ENCODE peak calls at places on chromosomes 3 and 15, in four cellular contexts. A is A549, I is HepG2, C is GM12878. F is an unnamed sample.

GRCh38 chr3:109804697-109805096 is 467.4 kb upstream of the DPPA4 start:
- DNase-seq in A (no peak), I (no peak), C (no peak), F (no peak)

GRCh38 chr15:89034305-89034704 is 54.0 kb upstream of the ABHD2 start:
- DNase-seq in A (peak; percentile 62), I (peak; percentile 12), C (no peak), F (no peak)

GRCh38 chr15:74040115-74040850 is 42.1 kb downstream of the GOLGA6A start:
- DNase-seq in A (peak; percentile 15), I (no peak), C (no peak), F (no peak)

GRCh38 chr3:159158801-159159200 is 356.9 kb downstream of the MFSD1 start:
- DNase-seq in A (no peak), I (no peak), C (no peak), F (no peak)

GRCh38 chr3:183180105-183180763 is 17.7 kb upstream of the LAMP3 start:
- DNase-seq in A (no peak), I (no peak), C (no peak), F (no peak)

GRCh38 chr3:16399473-16399872 is 114.0 kb downstream of the RFTN1 start:
- DNase-seq in A (peak; percentile 19), I (no peak), C (no peak), F (no peak)

GRCh38 chr3:11690863-11691833 is 47.4 kb upstream of the VGLL4 start:
- DNase-seq in A (no peak), I (peak; percentile 4), C (no peak), F (no peak)

GRCh38 chr15:79640206-79640605 is 208.1 kb downstream of the MINAR1 start:
- DNase-seq in A (peak; percentile 91), I (peak; percentile 7), C (no peak), F (no peak)

GRCh38 chr3:192229866-192230265 is 497.5 kb downstream of the FGF12 start:
- DNase-seq in A (no peak), I (no peak), C (no peak), F (no peak)

GRCh38 chr3:44045476-44046275 is 196.0 kb upstream of the TOPAZ1 start:
- DNase-seq in A (no peak), I (no peak), C (peak; percentile 98), F (peak; percentile 22)

GRCh38 chr3:194091141-194091540 is 44.8 kb upstream of the HES1 start:
- DNase-seq in A (peak; percentile 75), I (no peak), C (no peak), F (no peak)

GRCh38 chr15:63918317-63918672 is 84.5 kb upstream of the HERC1 start:
- DNase-seq in A (no peak), I (no peak), C (no peak), F (no peak)

GRCh38 chr3:37967252-37967881 is 23.2 kb upstream of the VILL start:
- DNase-seq in A (peak; percentile 74), I (peak; percentile 56), C (no peak), F (peak; percentile 78)

GRCh38 chr3:134432236-134432635 is 53.5 kb downstream of the ANAPC13 start:
- DNase-seq in A (no peak), I (no peak), C (no peak), F (no peak)

GRCh38 chr3:11185564-11186317 is 31.4 kb downstream of the HRH1 start:
- DNase-seq in A (peak; percentile 83), I (no peak), C (no peak), F (no peak)

DNA sequence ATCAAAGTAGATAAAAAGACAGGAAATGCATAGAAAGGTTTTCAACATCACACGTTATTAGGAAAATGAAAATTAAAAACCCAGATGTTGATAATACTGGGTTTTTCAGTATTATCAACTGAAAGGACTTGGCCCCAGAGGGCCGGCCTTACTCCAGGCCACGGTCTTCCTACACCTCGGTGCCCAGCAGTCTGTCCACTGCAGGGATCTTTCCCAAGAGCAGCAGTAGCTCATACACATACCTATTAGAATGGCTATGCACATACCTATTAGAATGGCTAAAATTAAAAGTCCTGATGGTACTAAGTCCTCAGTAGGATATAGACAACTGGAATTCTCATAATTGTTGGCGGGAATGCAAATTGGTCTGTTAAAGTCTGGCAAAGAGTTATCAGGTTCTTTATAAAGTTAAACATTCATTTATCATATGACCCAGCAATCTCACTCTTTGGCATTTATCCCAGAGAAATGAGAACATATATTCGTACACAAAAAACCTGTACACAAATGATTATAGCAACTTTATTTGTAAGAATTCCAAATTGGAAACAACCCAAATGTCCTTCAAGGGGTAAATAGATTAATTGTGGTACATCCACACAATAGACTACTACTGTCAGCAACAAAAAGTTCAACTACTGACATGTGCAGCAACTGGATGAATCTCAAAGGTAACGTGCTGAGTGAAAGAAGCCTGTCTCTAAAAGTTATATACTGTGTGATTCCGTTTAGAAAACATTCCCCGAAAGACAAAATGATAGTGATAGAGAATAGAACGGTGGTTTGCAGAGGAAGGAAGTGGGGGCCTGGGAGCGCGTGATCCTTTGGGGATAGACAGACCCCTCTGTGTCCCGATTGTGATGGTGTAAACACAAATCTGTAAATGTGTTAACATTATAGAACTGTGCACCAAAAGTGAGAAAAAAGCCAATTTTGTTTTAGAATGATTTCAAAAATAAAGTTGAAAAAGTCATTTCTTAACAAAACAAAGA is 62.3 kb downstream of the MCTP2 start:
- DNase-seq in A (no peak), I (no peak), C (no peak), F (no peak)
- TF ChIP-seq CHD4 in A (no peak), I (no peak), C (no peak), F (no peak)

GRCh38 chr3:151394611-151395010 is 10.1 kb upstream of the P2RY12 start:
- DNase-seq in A (no peak), I (no peak), C (no peak), F (no peak)
- TF ChIP-seq CHD4 in A (no peak), I (no peak), C (no peak), F (no peak)

DNA sequence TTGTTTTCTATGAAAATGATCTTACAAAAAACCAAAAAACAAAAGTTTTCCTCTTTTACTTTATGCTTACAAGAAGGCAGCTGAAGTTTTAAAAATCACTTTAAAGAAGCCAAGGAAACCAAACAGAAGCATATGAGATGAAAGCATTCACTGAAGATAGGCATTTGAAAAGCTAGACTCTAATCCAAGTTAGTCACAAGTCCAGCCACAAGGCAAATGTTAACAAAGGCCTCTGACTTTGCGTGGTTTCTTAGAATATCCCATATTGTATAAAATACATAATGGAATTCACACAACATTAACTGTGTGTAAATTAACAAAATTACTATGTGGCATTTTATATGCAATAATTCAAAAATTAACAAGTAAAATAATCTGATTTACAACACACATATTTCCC is 17.7 kb downstream of the MRPL3 start:
- DNase-seq in A (no peak), I (no peak), C (no peak), F (no peak)
- TF ChIP-seq CHD4 in A (no peak), I (no peak), C (no peak), F (no peak)

DNA sequence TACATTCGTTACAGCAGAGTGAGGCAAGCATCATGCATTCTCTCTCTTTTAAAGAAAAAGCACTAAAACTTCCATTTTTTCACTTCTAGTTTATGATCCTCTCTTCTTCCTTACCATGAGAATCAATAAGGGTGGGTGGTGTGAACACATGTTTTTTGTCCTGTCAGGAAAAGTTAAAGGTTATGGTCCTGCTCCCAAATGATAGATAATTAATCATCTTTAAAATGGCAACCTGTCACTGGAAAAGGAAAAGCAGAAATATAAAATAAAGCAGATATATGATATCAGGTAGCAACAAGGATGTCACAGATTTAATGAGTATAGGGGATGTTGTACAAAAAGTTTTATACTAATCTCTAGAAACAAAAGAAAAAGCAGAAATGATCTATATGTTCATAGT is 56.4 kb upstream of the PHLDB2 start:
- DNase-seq in A (no peak), I (no peak), C (no peak), F (no peak)
- TF ChIP-seq CHD4 in A (no peak), I (no peak), C (no peak), F (no peak)

DNA sequence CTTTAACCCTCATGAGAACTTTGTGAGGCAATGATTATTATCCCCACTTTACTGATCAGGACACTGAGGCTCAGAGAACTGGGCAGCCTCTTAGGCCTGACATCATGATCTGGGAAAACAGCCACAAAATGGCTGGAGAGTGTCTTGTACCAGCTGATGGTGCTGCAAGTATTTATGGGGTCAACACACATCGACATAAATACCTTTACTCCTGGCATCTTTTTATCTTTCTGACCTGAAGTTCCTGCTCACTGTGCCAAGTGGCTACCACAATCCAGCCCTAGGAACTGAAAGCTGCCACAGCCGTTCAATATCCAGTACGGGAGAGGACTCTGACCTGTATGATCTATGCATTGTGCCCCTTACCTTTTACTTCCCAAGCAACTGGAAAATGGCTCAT is 29.2 kb upstream of the MUC13 start:
- DNase-seq in A (no peak), I (peak; percentile 37), C (no peak), F (no peak)
- TF ChIP-seq CHD4 in A (no peak), I (no peak), C (no peak), F (no peak)

GRCh38 chr3:152159328-152159727 is 109.4 kb upstream of the MBNL1 start:
- DNase-seq in A (peak; percentile 88), I (no peak), C (no peak), F (no peak)
- TF ChIP-seq CHD4 in A (no peak), I (no peak), C (no peak), F (no peak)

DNA sequence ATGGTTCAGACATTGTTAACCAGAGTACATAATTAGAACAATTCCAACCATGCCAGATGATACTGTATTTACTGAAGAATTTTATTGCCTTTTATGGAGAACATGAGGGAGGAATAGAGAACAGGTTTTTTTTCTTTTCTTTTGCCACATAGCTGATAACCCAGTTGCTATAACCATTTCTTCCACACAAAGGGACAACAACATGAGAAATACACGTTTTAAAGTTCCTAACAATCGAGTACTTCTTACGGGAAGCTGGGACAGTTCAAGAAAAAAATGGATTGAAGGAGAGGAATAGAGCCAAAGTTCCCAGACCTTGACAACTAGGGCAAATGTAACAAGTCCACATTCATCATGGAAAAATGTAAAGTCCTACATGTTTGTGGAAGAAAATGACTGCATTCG is 71.7 kb downstream of the FILIP1L start:
- DNase-seq in A (no peak), I (no peak), C (no peak), F (no peak)
- TF ChIP-seq CHD4 in A (no peak), I (no peak), C (no peak), F (no peak)

GRCh38 chr3:56193531-56193930 is 274.7 kb downstream of the ERC2 start:
- DNase-seq in A (no peak), I (no peak), C (no peak), F (no peak)

GRCh38 chr3:56200251-56200650 is 268.0 kb downstream of the ERC2 start:
- DNase-seq in A (no peak), I (no peak), C (no peak), F (no peak)

GRCh38 chr3:56197259-56197965 is 270.9 kb downstream of the ERC2 start:
- DNase-seq in A (no peak), I (no peak), C (no peak), F (no peak)

GRCh38 chr3:56197991-56198390 is 270.3 kb downstream of the ERC2 start:
- DNase-seq in A (no peak), I (no peak), C (no peak), F (no peak)

GRCh38 chr3:56196700-56197099 is 271.6 kb downstream of the ERC2 start:
- DNase-seq in A (no peak), I (no peak), C (no peak), F (no peak)
- TF ChIP-seq CHD4 in A (no peak), I (no peak), C (no peak), F (no peak)

GRCh38 chr3:48268936-48269551 is 28.1 kb downstream of the ZNF589 start:
- DNase-seq in A (no peak), I (no peak), C (no peak), F (no peak)
- TF ChIP-seq CHD4 in A (no peak), I (no peak), C (no peak), F (no peak)

DNA sequence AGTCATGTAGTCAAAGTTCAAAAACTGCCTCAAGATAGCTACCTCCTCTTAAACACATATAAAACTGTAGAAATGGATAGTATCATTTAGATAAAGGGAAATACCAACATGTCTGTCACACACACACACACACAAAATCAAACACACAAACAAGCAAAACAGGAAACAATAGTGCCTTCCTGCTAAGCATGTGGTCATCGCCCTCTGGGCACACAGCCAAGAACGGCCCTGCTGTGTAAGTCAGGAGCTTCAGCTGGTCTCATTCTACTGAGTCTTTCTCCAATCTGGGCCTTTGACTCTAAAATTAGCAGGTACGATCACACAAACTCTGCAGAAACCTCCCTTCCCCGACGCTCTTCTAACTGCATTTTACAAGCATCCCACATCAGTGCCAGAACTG is 272.2 kb upstream of the CHRNA7 start:
- DNase-seq in A (peak; percentile 81), I (no peak), C (peak; percentile 9), F (peak; percentile 21)
- TF ChIP-seq CHD4 in A (no peak), I (no peak), C (no peak), F (no peak)